ENCODE peak calls at places on chromosomes 4 and X, in seven cellular contexts. One of them, this sample, is unnamed.
A peak's percentile ranks its signal among the peaks of the same experiment; 100 is the strongest.

GRCh38 chr4:186144596-186145569 is 40.4 kb downstream of the FAM149A start:
- DNase-seq in GOT3: no peak
- DNase-seq in hippocampal formation: no peak
- DNase-seq in GM04504: no peak
- DNase-seq in B cell: peak; percentile 50
- DNase-seq in DMS153: no peak
- DNase-seq in BE2C: peak; percentile 83
- DNase-seq in this sample: peak; percentile 69

GRCh38 chr4:39541987-39542632 is 14.9 kb upstream of the UGDH start:
- DNase-seq in GOT3: no peak
- DNase-seq in hippocampal formation: no peak
- DNase-seq in GM04504: no peak
- DNase-seq in B cell: no peak
- DNase-seq in DMS153: no peak
- DNase-seq in BE2C: no peak
- DNase-seq in this sample: no peak

GRCh38 chrX:130669233-130669632 is 233.8 kb downstream of the ENOX2 start:
- DNase-seq in GOT3: no peak
- DNase-seq in hippocampal formation: no peak
- DNase-seq in GM04504: no peak
- DNase-seq in B cell: no peak
- DNase-seq in DMS153: no peak
- DNase-seq in BE2C: no peak
- DNase-seq in this sample: no peak

GRCh38 chr4:11821774-11822430 is 393.2 kb upstream of the HS3ST1 start:
- DNase-seq in GOT3: no peak
- DNase-seq in hippocampal formation: no peak
- DNase-seq in GM04504: no peak
- DNase-seq in B cell: no peak
- DNase-seq in DMS153: no peak
- DNase-seq in BE2C: no peak
- DNase-seq in this sample: no peak

GRCh38 chr4:1815997-1816860 is 23.1 kb downstream of the FGFR3 start:
- DNase-seq in GOT3: no peak
- DNase-seq in hippocampal formation: no peak
- DNase-seq in GM04504: no peak
- DNase-seq in B cell: no peak
- DNase-seq in DMS153: no peak
- DNase-seq in BE2C: no peak
- DNase-seq in this sample: no peak

GRCh38 chrX:43953218-43953617 is 20.0 kb downstream of the NDP start:
- DNase-seq in GOT3: no peak
- DNase-seq in hippocampal formation: no peak
- DNase-seq in GM04504: no peak
- DNase-seq in B cell: no peak
- DNase-seq in DMS153: no peak
- DNase-seq in BE2C: no peak
- DNase-seq in this sample: no peak

GRCh38 chr4:15436515-15436914 is 8.7 kb downstream of the C1QTNF7 start:
- DNase-seq in GOT3: no peak
- DNase-seq in hippocampal formation: peak; percentile 31
- DNase-seq in GM04504: no peak
- DNase-seq in B cell: no peak
- DNase-seq in DMS153: no peak
- DNase-seq in BE2C: no peak
- DNase-seq in this sample: no peak

GRCh38 chr4:147833741-147834140 is 101.9 kb downstream of the ARHGAP10 start:
- DNase-seq in GOT3: no peak
- DNase-seq in hippocampal formation: no peak
- DNase-seq in GM04504: no peak
- DNase-seq in B cell: no peak
- DNase-seq in DMS153: no peak
- DNase-seq in BE2C: no peak
- DNase-seq in this sample: no peak

GRCh38 chr4:151942971-151943370 is 182.2 kb upstream of the GATB start:
- DNase-seq in GOT3: no peak
- DNase-seq in hippocampal formation: no peak
- DNase-seq in GM04504: no peak
- DNase-seq in B cell: no peak
- DNase-seq in DMS153: no peak
- DNase-seq in BE2C: no peak
- DNase-seq in this sample: no peak

GRCh38 chrX:57453901-57454300 is 137.9 kb upstream of the ZXDB start:
- DNase-seq in GOT3: no peak
- DNase-seq in hippocampal formation: no peak
- DNase-seq in GM04504: peak; percentile 3
- DNase-seq in B cell: peak; percentile 3
- DNase-seq in DMS153: no peak
- DNase-seq in BE2C: peak; percentile 4
- DNase-seq in this sample: peak; percentile 18

GRCh38 chr4:29277381-29277780 is 1442.8 kb upstream of the PCDH7 start:
- DNase-seq in GOT3: no peak
- DNase-seq in hippocampal formation: no peak
- DNase-seq in GM04504: no peak
- DNase-seq in B cell: no peak
- DNase-seq in DMS153: no peak
- DNase-seq in BE2C: no peak
- DNase-seq in this sample: no peak

This sample was measured in GM20000.